ENCODE peak calls at places on chromosomes 4 and X, in nine cellular contexts. M is adrenal gland, A is A673, H is endodermal cell, L is mesenchymal stem cell, R is PC-3, B is lung, E is fibroblast of lung, T is sigmoid colon. N is an unnamed sample.

GRCh38 chr4:82287720-82288119 is 86.1 kb downstream of the HNRNPD start:
- DNase-seq in E (no peak), L (no peak), A (no peak), R (peak; percentile 20), T (no peak), M (no peak), H (no peak), B (no peak), N (no peak)

GRCh38 chr4:121072836-121073362 is 564 bp upstream of the NDNF start:
- DNase-seq in L (no peak), B (peak; percentile 37), R (no peak), T (peak; percentile 62), H (peak; percentile 76), A (no peak), E (no peak), M (no peak), N (peak; percentile 49)

GRCh38 chr4:98027827-98028226 is 115.4 kb downstream of the STPG2 start:
- DNase-seq in T (no peak), H (peak; percentile 42), M (no peak), R (peak; percentile 81), E (peak; percentile 10), L (no peak), A (peak; percentile 6), B (no peak), N (no peak)

GRCh38 chr4:44927361-44928061 is 201.2 kb upstream of the GNPDA2 start:
- DNase-seq in L (peak; percentile 57), B (no peak), M (no peak), E (peak; percentile 2), A (peak; percentile 53), R (peak; percentile 57), T (no peak), H (no peak), N (no peak)

GRCh38 chr4:6746721-6747689 is 31.0 kb downstream of the BLOC1S4 start:
- DNase-seq in R (peak; percentile 66), B (peak; percentile 88), E (peak; percentile 48), A (no peak), M (no peak), H (no peak), L (no peak), T (no peak), N (peak; percentile 88)

GRCh38 chrX:95065151-95065550 is 1391.1 kb downstream of the FAM133A start:
- DNase-seq in H (no peak), R (no peak), M (no peak), B (no peak), A (no peak), L (no peak), T (no peak), E (no peak), N (no peak)

GRCh38 chr4:52911684-52912294 is 49.7 kb downstream of the RASL11B start:
- DNase-seq in M (peak; percentile 83), T (peak; percentile 76), B (peak; percentile 77), H (peak; percentile 96), R (peak; percentile 89), L (peak; percentile 79), A (peak; percentile 63), E (peak; percentile 51), N (peak; percentile 88)

GRCh38 chrX:134664202-134664601 is 5.9 kb upstream of the PLAC1 start:
- DNase-seq in R (no peak), M (no peak), H (no peak), E (no peak), B (no peak), T (no peak), L (no peak), A (no peak), N (no peak)

GRCh38 chrX:71910526-71911022 is at the start of gene NHSL2:
- DNase-seq in R (no peak), H (peak; percentile 72), A (peak; percentile 26), M (no peak), T (peak; percentile 72), L (peak; percentile 40), E (peak; percentile 56), B (no peak), N (no peak)

GRCh38 chr4:99648321-99648720 is 9.3 kb downstream of the C4orf54 start:
- DNase-seq in B (no peak), E (no peak), M (no peak), R (no peak), A (no peak), L (no peak), T (no peak), H (no peak), N (no peak)

GRCh38 chr4:41339812-41340809 is 83.4 kb downstream of the UCHL1 start:
- DNase-seq in M (peak; percentile 58), H (peak; percentile 78), T (no peak), B (no peak), E (peak; percentile 71), R (peak; percentile 52), L (peak; percentile 67), A (peak; percentile 57), N (no peak)

GRCh38 chr4:175906397-175906796 is 94.3 kb upstream of the GPM6A start:
- DNase-seq in M (no peak), T (no peak), H (no peak), E (no peak), L (no peak), B (no peak), A (no peak), R (no peak), N (no peak)

GRCh38 chr4:8044699-8045098 is 105.0 kb upstream of the AFAP1 start:
- DNase-seq in A (peak; percentile 71), T (no peak), L (no peak), R (no peak), M (no peak), H (no peak), E (no peak), B (no peak), N (peak; percentile 36)

GRCh38 chr4:1080432-1080831 is 32.9 kb downstream of the RNF212 start:
- DNase-seq in T (no peak), B (no peak), L (no peak), M (no peak), R (no peak), E (no peak), A (no peak), H (no peak), N (no peak)

GRCh38 chr4:77433102-77433733 is 172.4 kb upstream of the CXCL13 start:
- DNase-seq in R (peak; percentile 62), H (peak; percentile 55), M (no peak), L (peak; percentile 32), A (peak; percentile 28), E (peak; percentile 26), T (no peak), B (no peak), N (peak; percentile 22)

GRCh38 chrX:1466232-1466661 is 13.5 kb upstream of the ASMTL start:
- DNase-seq in L (no peak), E (no peak), T (peak; percentile 56), A (no peak), B (peak; percentile 26), R (no peak), M (no peak), H (peak; percentile 34), N (peak; percentile 12)
- H3K4me1 ChIP-seq in L (peaks cover 13% of the 10 kb centered on the region), E (no peaks in the 10 kb centered on the region), T (no peaks in the 10 kb centered on the region), A (no peaks in the 10 kb centered on the region), B (peaks cover 2% of the 10 kb centered on the region), R (peaks cover 7% of the 10 kb centered on the region), M (no peaks in the 10 kb centered on the region), H (no peaks in the 10 kb centered on the region), N (no peaks in the 10 kb centered on the region)

DNA sequence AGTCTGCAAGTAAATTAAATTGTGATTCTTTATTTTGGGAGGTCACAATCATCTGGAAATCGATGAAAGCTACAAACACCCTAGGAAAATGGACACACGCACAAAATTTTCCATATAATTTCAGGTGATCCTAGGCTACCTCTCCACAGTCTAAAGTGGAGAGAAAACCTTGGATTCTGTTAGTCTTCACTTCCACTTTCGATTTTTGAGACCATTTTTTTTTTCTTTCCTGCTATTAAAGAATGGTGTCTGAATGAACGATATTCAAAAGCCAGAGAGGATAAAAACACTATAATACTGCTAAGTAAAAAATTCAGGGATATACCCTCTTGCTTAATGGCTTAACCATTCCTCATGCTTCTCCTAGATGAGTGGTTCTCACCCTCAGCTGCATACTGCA is 1.7 kb downstream of the FBXL5 start:
- DNase-seq in T (no peak), A (no peak), H (no peak), R (no peak), L (peak; percentile 39), M (no peak), B (no peak), E (no peak), N (no peak)
- H3K4me1 ChIP-seq in T (peaks cover 62% of the 10 kb centered on the region), A (peaks cover 45% of the 10 kb centered on the region), H (peaks cover 13% of the 10 kb centered on the region), R (peaks cover 33% of the 10 kb centered on the region), L (peaks cover 5% of the 10 kb centered on the region), M (peaks cover 76% of the 10 kb centered on the region), B (peaks cover 2% of the 10 kb centered on the region), E (peaks cover 5% of the 10 kb centered on the region), N (peaks cover 12% of the 10 kb centered on the region)

GRCh38 chr4:153573881-153574807 is 108.0 kb downstream of the TMEM131L start:
- DNase-seq in B (peak; percentile 40), M (peak; percentile 61), T (peak; percentile 84), L (peak; percentile 52), A (peak; percentile 85), R (peak; percentile 64), H (no peak), E (peak; percentile 81), N (peak; percentile 69)
- H3K4me1 ChIP-seq in B (no peaks in the 10 kb centered on the region), M (peaks cover 18% of the 10 kb centered on the region), T (peaks cover 25% of the 10 kb centered on the region), L (no peaks in the 10 kb centered on the region), A (peaks cover 18% of the 10 kb centered on the region), R (peaks cover 5% of the 10 kb centered on the region), H (no peaks in the 10 kb centered on the region), E (no peaks in the 10 kb centered on the region), N (peaks cover 4% of the 10 kb centered on the region)

GRCh38 chrX:40152173-40152705 is 54.5 kb upstream of the BCOR start:
- DNase-seq in E (no peak), M (no peak), L (peak; percentile 49), R (peak; percentile 35), A (peak; percentile 65), T (peak; percentile 74), H (peak; percentile 78), B (no peak), N (peak; percentile 54)
- H3K4me1 ChIP-seq in E (peaks cover 2% of the 10 kb centered on the region), M (peaks cover 31% of the 10 kb centered on the region), L (peaks cover 58% of the 10 kb centered on the region), R (peaks cover 30% of the 10 kb centered on the region), A (peaks cover 57% of the 10 kb centered on the region), T (peaks cover 46% of the 10 kb centered on the region), H (no peaks in the 10 kb centered on the region), B (peaks cover 7% of the 10 kb centered on the region), N (peaks cover 3% of the 10 kb centered on the region)

GRCh38 chr4:132901224-132901623 is 247.9 kb upstream of the PCDH10 start:
- DNase-seq in H (no peak), M (no peak), A (no peak), B (no peak), T (no peak), L (no peak), R (no peak), E (no peak), N (no peak)
- H3K4me1 ChIP-seq in H (no peaks in the 10 kb centered on the region), M (no peaks in the 10 kb centered on the region), A (no peaks in the 10 kb centered on the region), B (no peaks in the 10 kb centered on the region), T (no peaks in the 10 kb centered on the region), L (no peaks in the 10 kb centered on the region), R (no peaks in the 10 kb centered on the region), E (no peaks in the 10 kb centered on the region), N (no peaks in the 10 kb centered on the region)

DNA sequence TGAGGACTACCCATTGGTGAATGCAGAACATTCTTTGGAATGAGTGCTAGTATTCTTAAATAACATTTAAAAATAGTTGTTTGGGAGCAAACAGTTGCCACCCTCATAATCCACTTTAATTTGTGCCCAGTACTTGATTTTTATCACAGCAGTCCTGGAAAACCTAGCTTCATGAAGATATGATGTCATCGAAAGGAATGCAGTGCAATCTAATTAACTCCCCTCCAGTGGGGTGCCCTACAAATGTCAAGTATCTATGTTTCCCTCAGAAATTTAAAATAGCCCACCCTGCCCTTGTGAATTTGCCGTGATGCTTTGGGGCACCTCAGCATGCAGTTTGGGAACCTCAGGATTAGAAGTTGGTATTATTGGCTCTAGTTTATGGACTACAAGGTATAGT is 5.4 kb downstream of the RAB9A start:
- DNase-seq in E (peak; percentile 30), R (no peak), M (no peak), L (peak; percentile 6), T (no peak), B (no peak), H (no peak), A (peak; percentile 57), N (no peak)
- H3K4me1 ChIP-seq in E (no peaks in the 10 kb centered on the region), R (peaks cover 15% of the 10 kb centered on the region), M (peaks cover 65% of the 10 kb centered on the region), L (peaks cover 4% of the 10 kb centered on the region), T (peaks cover 40% of the 10 kb centered on the region), B (peaks cover 3% of the 10 kb centered on the region), H (no peaks in the 10 kb centered on the region), A (peaks cover 54% of the 10 kb centered on the region), N (no peaks in the 10 kb centered on the region)

GRCh38 chr4:2793920-2794706 is 1.2 kb downstream of the SH3BP2 start:
- DNase-seq in R (no peak), M (peak; percentile 88), E (no peak), L (peak; percentile 71), B (no peak), A (no peak), T (peak; percentile 71), H (peak; percentile 58), N (peak; percentile 69)
- H3K4me1 ChIP-seq in R (peaks cover 26% of the 10 kb centered on the region), M (peaks cover 71% of the 10 kb centered on the region), E (peaks cover 22% of the 10 kb centered on the region), L (peaks cover 58% of the 10 kb centered on the region), B (peaks cover 61% of the 10 kb centered on the region), A (peaks cover 26% of the 10 kb centered on the region), T (peaks cover 54% of the 10 kb centered on the region), H (peaks cover 5% of the 10 kb centered on the region), N (peaks cover 40% of the 10 kb centered on the region)

N was measured in colonic mucosa.